ENCODE peak calls at places on chromosomes 3 and 15, in four cellular contexts. G is M059J; B is activated naive CD8-positive, alpha-beta T cell treated with anti-CD3 and anti-CD28 coated beads, Interleukin-2, amount 50 U/mL, for 24 hours; K is stimulated activated naive B cell treated with anti-CD40 and anti-IgM and Interleukin-4, amounts not matched to agents 10 μg/mL and 1 μg/mL and 100 μg/mL, for 72 hours. V is an unnamed sample.
A peak's percentile ranks its signal among the peaks of the same experiment; 100 is the strongest.

GRCh38 chr3:22089284-22089683 is 338.3 kb upstream of the ZNF385D start:
- DNase-seq in G (peak; percentile 15), B (no peak), K (peak; percentile 68), V (no peak)

GRCh38 chr3:195763843-195764825 is 43.4 kb downstream of the MUC20 start:
- DNase-seq in G (no peak), B (no peak), K (no peak), V (no peak)

GRCh38 chr15:74573987-74574386 is 33.0 kb downstream of the ARID3B start:
- DNase-seq in G (peak; percentile 15), B (no peak), K (no peak), V (no peak)

GRCh38 chr3:38137615-38138346 is 680 bp upstream of the MYD88 start:
- DNase-seq in G (no peak), B (peak; percentile 48), K (peak; percentile 37), V (peak; percentile 51)

GRCh38 chr3:122530164-122530563 is 15.4 kb upstream of the KPNA1 start:
- DNase-seq in G (no peak), B (no peak), K (no peak), V (no peak)

GRCh38 chr3:56491566-56491965 is 23.3 kb upstream of the ERC2 start:
- DNase-seq in G (no peak), B (no peak), K (no peak), V (no peak)

GRCh38 chr3:185353823-185354614 is 8.9 kb upstream of the MAP3K13 start:
- DNase-seq in G (peak; percentile 74), B (peak; percentile 72), K (peak; percentile 53), V (peak; percentile 33)

GRCh38 chr15:39539466-39539865 is 41.4 kb upstream of the THBS1 start:
- DNase-seq in G (no peak), B (no peak), K (no peak), V (peak; percentile 9)

GRCh38 chr3:186932281-186933181 is 2.2 kb downstream of the ST6GAL1 start:
- DNase-seq in G (no peak), B (no peak), K (no peak), V (no peak)

GRCh38 chr15:70856884-70857546 is 3.1 kb upstream of the LARP6 start:
- DNase-seq in G (peak; percentile 95), B (no peak), K (no peak), V (no peak)

GRCh38 chr3:12622335-12622734 is 41.6 kb downstream of the RAF1 start:
- DNase-seq in G (no peak), B (no peak), K (no peak), V (no peak)

GRCh38 chr3:159001711-159002110 is 199.9 kb downstream of the MFSD1 start:
- DNase-seq in G (peak; percentile 32), B (no peak), K (no peak), V (no peak)

GRCh38 chr3:129558076-129558771 is 15.2 kb downstream of the H1-8 start:
- DNase-seq in G (peak; percentile 85), B (no peak), K (no peak), V (no peak)

GRCh38 chr3:190862209-190863118 is at the start of gene GMNC:
- DNase-seq in G (peak; percentile 77), B (peak; percentile 35), K (peak; percentile 35), V (peak; percentile 41)

GRCh38 chr3:183218826-183219225 is 34.2 kb upstream of the B3GNT5 start:
- DNase-seq in G (no peak), B (no peak), K (peak; percentile 41), V (no peak)

GRCh38 chr3:77042892-77043291 is 3.0 kb downstream of the ROBO2 start:
- DNase-seq in G (no peak), B (no peak), K (no peak), V (no peak)

V was measured in COLO829.